ENCODE peak calls at places on chromosomes 11 and 22, in seven cellular contexts. One of them, this sample, is unnamed.

GRCh38 chr22:42317691-42318547 is 47.5 kb upstream of the TCF20 start:
- DNase-seq in transverse colon: peak
- DNase-seq in effector memory CD4-positive, alpha-beta T cell: no peak
- DNase-seq in neural progenitor cell: no peak
- DNase-seq in right atrium auricular region: no peak
- DNase-seq in GM23248: no peak
- DNase-seq in cardiac muscle cell: no peak
- DNase-seq in this sample: peak

GRCh38 chr11:79663012-79663411 is 222.2 kb upstream of the TENM4 start:
- DNase-seq in transverse colon: no peak
- DNase-seq in right atrium auricular region: no peak
- DNase-seq in effector memory CD4-positive, alpha-beta T cell: no peak
- DNase-seq in cardiac muscle cell: no peak
- DNase-seq in GM23248: no peak
- DNase-seq in neural progenitor cell: peak
- DNase-seq in this sample: no peak

GRCh38 chr22:43974028-43974545 is 18.8 kb downstream of the SAMM50 start:
- DNase-seq in neural progenitor cell: no peak
- DNase-seq in GM23248: no peak
- DNase-seq in effector memory CD4-positive, alpha-beta T cell: no peak
- DNase-seq in right atrium auricular region: no peak
- DNase-seq in cardiac muscle cell: no peak
- DNase-seq in transverse colon: no peak
- DNase-seq in this sample: peak

GRCh38 chr11:33531743-33532181 is 168.9 kb downstream of the C11orf91 start:
- DNase-seq in effector memory CD4-positive, alpha-beta T cell: no peak
- DNase-seq in cardiac muscle cell: peak
- DNase-seq in neural progenitor cell: no peak
- DNase-seq in transverse colon: no peak
- DNase-seq in GM23248: peak
- DNase-seq in right atrium auricular region: no peak
- DNase-seq in this sample: no peak

GRCh38 chr11:65279713-65280459 is 18.1 kb downstream of the POLA2 start:
- DNase-seq in effector memory CD4-positive, alpha-beta T cell: peak
- DNase-seq in neural progenitor cell: no peak
- DNase-seq in GM23248: peak
- DNase-seq in transverse colon: no peak
- DNase-seq in right atrium auricular region: peak
- DNase-seq in cardiac muscle cell: peak
- DNase-seq in this sample: peak

GRCh38 chr11:107851704-107852315 is 6.8 kb downstream of the SLC35F2 start:
- DNase-seq in effector memory CD4-positive, alpha-beta T cell: no peak
- DNase-seq in transverse colon: peak
- DNase-seq in GM23248: no peak
- DNase-seq in cardiac muscle cell: no peak
- DNase-seq in right atrium auricular region: no peak
- DNase-seq in neural progenitor cell: no peak
- DNase-seq in this sample: no peak

GRCh38 chr11:45933131-45933821 is 10.8 kb downstream of the LARGE2 start:
- DNase-seq in transverse colon: no peak
- DNase-seq in right atrium auricular region: no peak
- DNase-seq in neural progenitor cell: no peak
- DNase-seq in GM23248: peak
- DNase-seq in cardiac muscle cell: peak
- DNase-seq in effector memory CD4-positive, alpha-beta T cell: no peak
- DNase-seq in this sample: peak

GRCh38 chr11:73866586-73866996 is 10.1 kb downstream of the COA4 start:
- DNase-seq in effector memory CD4-positive, alpha-beta T cell: no peak
- DNase-seq in neural progenitor cell: no peak
- DNase-seq in transverse colon: peak
- DNase-seq in cardiac muscle cell: peak
- DNase-seq in right atrium auricular region: peak
- DNase-seq in GM23248: peak
- DNase-seq in this sample: peak

GRCh38 chr22:37254206-37254866 is 10.3 kb upstream of the RAC2 start:
- DNase-seq in effector memory CD4-positive, alpha-beta T cell: no peak
- DNase-seq in right atrium auricular region: no peak
- DNase-seq in GM23248: peak
- DNase-seq in cardiac muscle cell: peak
- DNase-seq in neural progenitor cell: no peak
- DNase-seq in transverse colon: no peak
- DNase-seq in this sample: no peak

GRCh38 chr11:68454767-68455166 is 5.8 kb upstream of the PPP6R3 start:
- DNase-seq in neural progenitor cell: peak
- DNase-seq in effector memory CD4-positive, alpha-beta T cell: no peak
- DNase-seq in cardiac muscle cell: no peak
- DNase-seq in right atrium auricular region: no peak
- DNase-seq in GM23248: no peak
- DNase-seq in transverse colon: no peak
- DNase-seq in this sample: no peak

GRCh38 chr11:60492488-60493009 is at the start of gene MS4A12:
- DNase-seq in effector memory CD4-positive, alpha-beta T cell: no peak
- DNase-seq in cardiac muscle cell: no peak
- DNase-seq in right atrium auricular region: no peak
- DNase-seq in neural progenitor cell: no peak
- DNase-seq in transverse colon: no peak
- DNase-seq in GM23248: no peak
- DNase-seq in this sample: no peak

GRCh38 chr11:11798586-11799438 is 43.0 kb upstream of the USP47 start:
- DNase-seq in neural progenitor cell: peak
- DNase-seq in cardiac muscle cell: peak
- DNase-seq in effector memory CD4-positive, alpha-beta T cell: peak
- DNase-seq in GM23248: peak
- DNase-seq in transverse colon: peak
- DNase-seq in right atrium auricular region: peak
- DNase-seq in this sample: peak

DNA sequence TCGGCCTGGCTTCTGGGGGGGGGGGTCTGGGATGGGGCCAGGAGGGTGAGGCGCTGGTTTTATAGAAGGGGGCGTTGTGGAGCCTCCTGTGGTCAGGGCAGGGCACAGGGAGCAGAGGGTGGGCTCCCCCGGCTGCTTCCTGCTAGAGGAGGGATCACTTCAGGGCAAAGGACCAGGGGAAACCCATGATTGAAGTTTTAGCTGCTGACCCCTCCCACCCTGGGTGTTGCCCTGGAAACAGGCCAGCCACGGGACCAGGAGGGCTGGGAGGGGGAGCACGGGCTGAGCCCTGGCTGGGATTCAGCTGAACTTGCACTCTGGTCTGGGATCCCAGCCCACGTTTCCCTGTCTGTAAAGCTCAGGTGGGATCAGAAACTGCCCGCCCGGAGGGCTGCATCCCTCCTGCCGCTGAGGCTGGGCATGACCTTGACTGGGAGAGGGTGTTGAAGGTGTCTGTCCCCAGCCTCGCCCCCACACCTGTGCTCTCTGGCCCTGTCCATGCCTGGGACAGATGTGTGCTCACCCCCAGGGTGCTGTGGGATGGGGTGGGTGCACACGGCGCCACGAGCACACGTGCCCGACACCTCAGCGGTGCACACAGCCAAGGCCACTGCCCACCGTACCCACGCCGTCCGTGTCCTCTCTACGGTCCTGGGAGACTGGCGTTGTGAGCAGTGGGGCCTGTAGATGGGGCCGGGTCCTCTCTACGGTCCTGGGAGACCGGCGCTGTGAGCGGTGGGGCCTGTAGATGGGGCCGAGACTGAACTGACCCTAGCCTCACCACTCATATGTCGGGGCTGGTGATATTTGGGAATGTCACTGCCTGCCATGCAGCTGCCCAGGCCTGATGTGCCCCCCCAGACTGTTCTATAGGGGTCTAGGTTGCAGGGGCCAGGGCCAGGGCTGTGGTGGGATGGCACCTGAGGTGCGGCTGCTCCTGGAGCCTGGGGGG is 2.3 kb downstream of the TSPAN4 start:
- DNase-seq in cardiac muscle cell: peak
- DNase-seq in GM23248: peak
- DNase-seq in neural progenitor cell: peak
- DNase-seq in right atrium auricular region: peak
- DNase-seq in transverse colon: peak
- DNase-seq in effector memory CD4-positive, alpha-beta T cell: no peak
- DNase-seq in this sample: peak
- H3K27ac ChIP-seq in cardiac muscle cell: peak
- H3K27ac ChIP-seq in GM23248: peak
- H3K27ac ChIP-seq in neural progenitor cell: no peak
- H3K27ac ChIP-seq in right atrium auricular region: peak
- H3K27ac ChIP-seq in transverse colon: peak
- H3K27ac ChIP-seq in effector memory CD4-positive, alpha-beta T cell: no peak
- H3K27ac ChIP-seq in this sample: peak

DNA sequence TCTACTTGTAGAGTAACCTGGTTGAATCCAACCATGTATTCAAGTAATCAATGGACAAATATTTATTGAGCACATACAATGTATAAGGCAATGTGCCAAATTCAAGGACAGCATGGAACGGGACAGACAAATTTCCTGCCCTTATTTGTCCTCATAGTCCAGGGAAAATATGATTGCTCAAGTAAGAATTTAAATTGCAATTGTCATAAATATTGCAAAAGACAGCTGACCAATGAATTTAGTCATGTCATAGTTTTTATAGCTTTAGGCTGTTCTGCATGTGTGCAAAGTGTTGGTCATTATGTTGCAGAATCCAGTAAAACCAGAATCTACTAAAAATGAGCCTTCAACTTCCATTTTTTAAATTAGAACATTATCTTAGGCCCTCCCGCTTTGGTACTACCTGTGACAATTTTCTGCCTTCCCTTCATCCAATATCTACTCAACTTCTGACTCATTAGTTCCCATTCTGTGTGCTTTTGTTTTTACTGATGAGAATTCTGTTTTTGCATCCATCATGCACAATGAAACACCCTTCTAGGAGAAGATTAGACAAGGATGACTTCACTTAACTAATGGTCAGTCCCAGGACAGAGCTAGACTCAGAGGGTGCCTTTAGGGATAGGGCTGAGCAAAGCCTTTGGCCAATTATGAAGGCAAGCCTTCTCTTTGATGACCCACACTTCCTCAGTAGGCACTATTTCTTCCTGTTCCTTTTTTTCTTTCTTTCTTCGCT is 45.8 kb upstream of the FIBIN start:
- DNase-seq in neural progenitor cell: peak
- DNase-seq in effector memory CD4-positive, alpha-beta T cell: no peak
- DNase-seq in cardiac muscle cell: peak
- DNase-seq in GM23248: peak
- DNase-seq in right atrium auricular region: no peak
- DNase-seq in transverse colon: no peak
- DNase-seq in this sample: no peak
- H3K27ac ChIP-seq in neural progenitor cell: no peak
- H3K27ac ChIP-seq in effector memory CD4-positive, alpha-beta T cell: no peak
- H3K27ac ChIP-seq in cardiac muscle cell: no peak
- H3K27ac ChIP-seq in GM23248: peak
- H3K27ac ChIP-seq in right atrium auricular region: peak
- H3K27ac ChIP-seq in transverse colon: peak
- H3K27ac ChIP-seq in this sample: peak

DNA sequence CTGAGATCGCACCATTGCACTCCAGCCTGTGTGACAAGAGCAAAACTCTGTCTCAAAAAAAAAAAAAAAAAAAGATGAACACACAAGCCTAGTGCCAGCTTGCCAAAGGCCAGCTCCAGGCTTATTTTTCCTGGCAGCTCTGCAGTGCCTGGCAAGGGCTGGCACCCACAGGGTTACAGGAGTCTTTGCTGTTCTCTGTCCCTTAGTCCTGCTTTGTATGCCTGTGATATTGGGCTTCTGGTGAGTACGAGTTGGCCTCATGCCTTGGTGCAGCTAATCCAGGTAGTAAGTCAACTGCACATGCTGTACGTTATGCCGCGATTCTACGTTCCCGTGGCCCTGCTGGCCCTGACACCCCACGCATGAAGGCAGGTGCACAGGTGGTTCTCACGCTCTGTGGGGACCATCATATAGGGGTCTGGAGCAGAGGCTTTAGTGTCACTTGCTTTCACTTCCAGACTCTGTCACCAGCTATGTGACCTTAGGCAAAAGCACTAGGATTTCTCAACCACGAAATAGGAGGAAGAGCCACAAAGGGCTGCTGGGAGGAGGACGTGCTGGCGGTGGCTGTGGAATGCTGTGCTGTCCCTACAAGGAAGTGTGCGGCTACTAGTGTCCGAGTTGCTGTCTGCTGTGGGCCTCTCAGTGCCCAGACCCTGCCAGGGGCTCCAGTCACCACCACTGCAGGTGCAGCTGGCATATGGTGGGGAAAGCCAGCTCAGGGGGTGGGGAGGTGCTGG is 21.4 kb upstream of the RASL10A start:
- DNase-seq in cardiac muscle cell: no peak
- DNase-seq in right atrium auricular region: no peak
- DNase-seq in effector memory CD4-positive, alpha-beta T cell: no peak
- DNase-seq in transverse colon: no peak
- DNase-seq in GM23248: no peak
- DNase-seq in neural progenitor cell: no peak
- DNase-seq in this sample: no peak
- H3K27ac ChIP-seq in cardiac muscle cell: no peak
- H3K27ac ChIP-seq in right atrium auricular region: no peak
- H3K27ac ChIP-seq in effector memory CD4-positive, alpha-beta T cell: no peak
- H3K27ac ChIP-seq in transverse colon: no peak
- H3K27ac ChIP-seq in GM23248: no peak
- H3K27ac ChIP-seq in neural progenitor cell: no peak
- H3K27ac ChIP-seq in this sample: no peak

GRCh38 chr11:113874096-113874919 is 1.1 kb downstream of the USP28 start:
- DNase-seq in effector memory CD4-positive, alpha-beta T cell: no peak
- DNase-seq in right atrium auricular region: no peak
- DNase-seq in neural progenitor cell: no peak
- DNase-seq in GM23248: peak
- DNase-seq in transverse colon: no peak
- DNase-seq in cardiac muscle cell: peak
- DNase-seq in this sample: no peak
- H3K27ac ChIP-seq in effector memory CD4-positive, alpha-beta T cell: peak
- H3K27ac ChIP-seq in right atrium auricular region: peak
- H3K27ac ChIP-seq in neural progenitor cell: no peak
- H3K27ac ChIP-seq in GM23248: peak
- H3K27ac ChIP-seq in transverse colon: peak
- H3K27ac ChIP-seq in cardiac muscle cell: peak
- H3K27ac ChIP-seq in this sample: peak

GRCh38 chr11:114185436-114185835 is 110.8 kb upstream of the NNMT start:
- DNase-seq in transverse colon: no peak
- DNase-seq in effector memory CD4-positive, alpha-beta T cell: no peak
- DNase-seq in GM23248: no peak
- DNase-seq in right atrium auricular region: no peak
- DNase-seq in neural progenitor cell: no peak
- DNase-seq in cardiac muscle cell: no peak
- DNase-seq in this sample: no peak
- H3K27ac ChIP-seq in transverse colon: peak
- H3K27ac ChIP-seq in effector memory CD4-positive, alpha-beta T cell: no peak
- H3K27ac ChIP-seq in GM23248: no peak
- H3K27ac ChIP-seq in right atrium auricular region: no peak
- H3K27ac ChIP-seq in neural progenitor cell: no peak
- H3K27ac ChIP-seq in cardiac muscle cell: no peak
- H3K27ac ChIP-seq in this sample: peak

GRCh38 chr22:25156736-25157135 is 42.9 kb upstream of the CRYBB3 start:
- DNase-seq in effector memory CD4-positive, alpha-beta T cell: no peak
- DNase-seq in cardiac muscle cell: no peak
- DNase-seq in GM23248: no peak
- DNase-seq in transverse colon: no peak
- DNase-seq in neural progenitor cell: no peak
- DNase-seq in right atrium auricular region: no peak
- DNase-seq in this sample: no peak
- H3K27ac ChIP-seq in effector memory CD4-positive, alpha-beta T cell: no peak
- H3K27ac ChIP-seq in cardiac muscle cell: peak
- H3K27ac ChIP-seq in GM23248: no peak
- H3K27ac ChIP-seq in transverse colon: no peak
- H3K27ac ChIP-seq in neural progenitor cell: no peak
- H3K27ac ChIP-seq in right atrium auricular region: peak
- H3K27ac ChIP-seq in this sample: no peak

This sample was measured in sigmoid colon.